ENCODE peak calls at places on chromosome 15, in eight cellular contexts. H is HCT116, F is stomach, J is sigmoid colon, P is endothelial cell of umbilical vein, W is GM12878, G is esophagus muscularis mucosa, K is K562. V is an unnamed sample.

GRCh38 chr15:35208353-35208752 is 123.3 kb upstream of the NANOGP8 start:
- DNase-seq in H (no peak), F (no peak), J (no peak), P (no peak), W (no peak), G (no peak), K (no peak), V (no peak)

GRCh38 chr15:54298396-54298795 is 320.2 kb downstream of the UNC13C start:
- DNase-seq in H (no peak), F (no peak), J (no peak), P (no peak), W (peak; percentile 32), G (no peak), K (no peak), V (no peak)

GRCh38 chr15:89768071-89768500 is 8.0 kb upstream of the MESP2 start:
- DNase-seq in H (no peak), F (peak; percentile 77), J (no peak), P (no peak), W (no peak), G (no peak), K (no peak), V (no peak)

GRCh38 chr15:85615930-85616329 is 178.8 kb downstream of the KLHL25 start:
- DNase-seq in H (peak; percentile 6), F (no peak), J (no peak), P (peak; percentile 67), W (no peak), G (no peak), K (peak; percentile 13), V (no peak)

GRCh38 chr15:33215941-33216872 is 21.7 kb upstream of the FMN1 start:
- DNase-seq in H (no peak), F (no peak), J (no peak), P (peak; percentile 31), W (no peak), G (peak; percentile 8), K (no peak), V (no peak)

GRCh38 chr15:23686466-23687142 is 501 bp downstream of the NDN start:
- DNase-seq in H (no peak), F (no peak), J (no peak), P (peak; percentile 2), W (no peak), G (no peak), K (no peak), V (no peak)

GRCh38 chr15:90376789-90377188 is 11.3 kb upstream of the IQGAP1 start:
- DNase-seq in H (no peak), F (peak; percentile 30), J (no peak), P (peak; percentile 72), W (no peak), G (no peak), K (no peak), V (no peak)

GRCh38 chr15:85658816-85659215 is 135.9 kb downstream of the KLHL25 start:
- DNase-seq in H (no peak), F (no peak), J (no peak), P (no peak), W (no peak), G (no peak), K (no peak), V (no peak)

GRCh38 chr15:73996939-73997338 is 2.4 kb downstream of the PML start:
- DNase-seq in H (no peak), F (no peak), J (peak; percentile 50), P (peak; percentile 85), W (no peak), G (no peak), K (no peak), V (no peak)

GRCh38 chr15:75578206-75578947 is 738 bp downstream of the PTPN9 start:
- DNase-seq in H (no peak), F (peak; percentile 44), J (no peak), P (peak; percentile 11), W (no peak), G (no peak), K (peak; percentile 53), V (no peak)

GRCh38 chr15:57596978-57597377 is 5.3 kb downstream of the MYZAP start:
- DNase-seq in H (no peak), F (no peak), J (peak; percentile 72), P (no peak), W (no peak), G (no peak), K (no peak), V (no peak)
- TF ChIP-seq POLR2AphosphoS5 in H (no peak), F (no peak), J (no peak), P (no peak), W (no peak), G (peak; percentile 60), K (no peak), V (no peak)

GRCh38 chr15:83897037-83897436 is 243.1 kb downstream of the ADAMTSL3 start:
- DNase-seq in H (no peak), F (no peak), J (no peak), P (no peak), W (no peak), G (no peak), K (no peak), V (no peak)
- H3K4me1 ChIP-seq in H (no peaks in the 10 kb centered on the region), F (no peaks in the 10 kb centered on the region), J (no peaks in the 10 kb centered on the region), P (no peaks in the 10 kb centered on the region), W (no peaks in the 10 kb centered on the region), G (peaks cover 22% of the 10 kb centered on the region), K (no peaks in the 10 kb centered on the region), V (no peaks in the 10 kb centered on the region)

GRCh38 chr15:31390777-31391486 is 64.3 kb downstream of the KLF13 start:
- DNase-seq in H (no peak), F (no peak), J (peak; percentile 62), P (no peak), W (no peak), G (peak; percentile 82), K (no peak), V (peak; percentile 15)

GRCh38 chr15:31393441-31394091 is 66.9 kb downstream of the KLF13 start:
- DNase-seq in H (no peak), F (no peak), J (peak; percentile 68), P (no peak), W (no peak), G (peak; percentile 89), K (peak; percentile 4), V (no peak)

GRCh38 chr15:31390029-31390428 is 63.4 kb downstream of the KLF13 start:
- DNase-seq in H (no peak), F (no peak), J (no peak), P (no peak), W (no peak), G (peak; percentile 83), K (peak; percentile 3), V (no peak)

GRCh38 chr15:31392761-31393401 is 66.2 kb downstream of the KLF13 start:
- DNase-seq in H (no peak), F (peak; percentile 56), J (peak; percentile 73), P (no peak), W (no peak), G (no peak), K (peak; percentile 2), V (no peak)

DNA sequence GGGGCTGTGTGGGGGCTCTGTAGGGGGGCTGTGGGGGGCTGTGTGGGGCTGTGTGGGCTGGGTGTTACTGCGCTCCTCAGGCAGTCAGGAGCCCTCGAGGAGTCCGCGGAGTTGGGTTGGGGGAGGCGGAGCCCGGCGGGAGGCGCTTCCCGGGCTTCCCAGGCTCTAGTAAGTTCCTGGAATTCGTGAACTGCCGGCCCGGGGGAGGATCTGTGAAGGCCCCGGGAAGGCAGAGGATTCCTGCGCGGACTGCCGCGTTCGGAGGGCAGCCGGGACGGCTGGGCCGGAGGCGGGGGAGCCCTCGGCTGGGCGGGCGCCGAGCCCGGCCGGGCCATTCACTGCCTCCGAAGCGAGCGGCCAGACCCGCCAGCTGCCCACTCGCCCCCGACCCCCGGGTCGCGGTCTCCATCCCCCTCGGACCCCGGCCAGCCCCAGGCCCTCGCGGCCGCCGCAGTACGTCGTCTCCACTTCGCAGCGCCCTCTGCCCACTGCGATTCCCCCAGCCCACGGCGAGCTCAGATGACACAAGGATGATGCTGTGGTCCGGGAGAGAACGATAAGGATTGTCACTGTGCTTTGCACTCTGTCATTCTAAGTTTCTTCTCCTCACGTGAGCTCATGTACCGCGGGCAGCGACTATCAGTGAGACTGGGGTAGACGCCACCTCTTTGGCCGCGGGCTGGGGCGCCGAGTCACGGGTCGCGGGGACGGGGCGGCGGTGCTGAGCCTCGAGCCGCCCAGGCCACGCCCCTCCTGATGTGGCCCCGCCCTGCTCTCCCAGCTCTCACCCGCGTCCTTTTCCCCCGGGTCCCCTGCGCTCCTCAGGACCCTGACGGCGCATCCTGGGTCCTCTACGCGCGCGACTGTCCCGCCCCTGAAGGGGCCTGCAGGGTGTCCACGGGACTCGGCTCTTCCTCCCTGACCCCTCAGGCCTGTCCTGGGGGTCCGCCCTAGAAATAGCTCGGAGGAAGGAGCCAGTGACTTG is 65.3 kb downstream of the KLF13 start:
- DNase-seq in H (no peak), F (peak; percentile 90), J (peak; percentile 94), P (peak; percentile 50), W (no peak), G (peak; percentile 96), K (peak; percentile 74), V (peak; percentile 72)
- TF ChIP-seq POLR2AphosphoS5 in H (peak; percentile 52), F (peak; percentile 91), J (peak; percentile 96), P (no peak), W (no peak), G (peak; percentile 99), K (no peak), V (peak; percentile 78)

GRCh38 chr15:69921626-69922624 is 175.8 kb downstream of the TLE3 start:
- DNase-seq in H (no peak), F (no peak), J (no peak), P (no peak), W (peak; percentile 21), G (no peak), K (no peak), V (no peak)
- H3K4me1 ChIP-seq in H (no peaks in the 10 kb centered on the region), F (no peaks in the 10 kb centered on the region), J (no peaks in the 10 kb centered on the region), P (no peaks in the 10 kb centered on the region), W (peaks cover 21% of the 10 kb centered on the region), G (no peaks in the 10 kb centered on the region), K (no peaks in the 10 kb centered on the region), V (no peaks in the 10 kb centered on the region)

DNA sequence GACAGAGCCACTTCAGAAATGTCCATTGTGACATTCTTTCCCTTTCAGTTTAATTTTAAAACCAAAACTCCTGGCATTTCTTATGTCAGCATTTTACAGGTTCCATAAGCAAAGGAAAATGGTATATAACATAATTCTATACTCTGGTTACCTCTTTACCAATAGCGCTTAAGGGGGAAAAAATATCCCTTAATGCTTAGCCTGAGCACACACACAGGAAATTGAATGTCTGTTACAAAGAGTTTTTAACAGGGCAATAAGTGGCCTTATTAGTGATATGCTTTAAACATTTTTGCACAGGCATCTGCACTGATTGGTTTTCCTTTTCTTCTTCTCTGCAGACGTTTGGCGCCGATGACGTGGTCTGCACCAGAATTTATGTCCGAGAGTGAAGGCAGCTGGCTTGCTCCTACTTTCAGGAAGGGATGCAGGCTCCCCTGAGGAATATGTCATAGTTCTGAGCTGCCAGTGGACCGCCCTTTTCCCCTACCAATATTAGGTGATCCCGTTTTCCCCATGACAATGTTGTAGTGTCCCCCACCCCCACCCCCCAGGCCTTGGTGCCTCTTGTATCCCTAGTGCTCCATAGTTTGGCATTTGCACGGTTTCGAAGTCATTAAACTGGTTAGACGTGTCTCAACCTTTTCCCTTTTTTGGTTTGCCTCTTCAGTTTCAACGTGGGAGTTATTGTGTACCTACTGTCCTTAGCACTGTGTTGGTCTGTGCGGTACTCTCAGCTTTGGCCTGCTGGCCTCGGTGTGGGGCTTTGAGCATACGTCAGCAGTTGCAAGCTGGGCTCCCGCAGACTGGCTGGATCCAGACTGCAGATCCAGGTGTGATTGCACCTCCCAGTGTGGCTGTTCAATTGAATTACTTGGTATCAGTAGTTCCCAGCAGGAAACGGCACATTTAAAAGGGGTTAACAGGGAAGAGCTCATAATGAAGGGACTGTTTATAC is 7.7 kb downstream of the CRABP1 start:
- DNase-seq in H (no peak), F (no peak), J (no peak), P (no peak), W (no peak), G (no peak), K (no peak), V (peak; percentile 75)
- TF ChIP-seq POLR2AphosphoS5 in H (no peak), F (no peak), J (no peak), P (no peak), W (no peak), G (no peak), K (no peak), V (no peak)

V was measured in breast epithelium.